ENCODE peak calls at places on chromosomes 12 and 14, in four cellular contexts. M is A549, J is ovary, Y is neural progenitor cell. P is an unnamed sample.

GRCh38 chr12:106893451-106893850 is 62.3 kb upstream of the TMEM263 start:
- DNase-seq in J (no peak), M (no peak), Y (no peak), P (no peak)

GRCh38 chr12:120342156-120342555 is 14.6 kb upstream of the PLA2G1B start:
- DNase-seq in J (no peak), M (no peak), Y (no peak), P (no peak)

GRCh38 chr12:50979369-50980052 is 27.2 kb downstream of the HIGD1C start:
- DNase-seq in Y (no peak), J (no peak), M (no peak), P (no peak)

GRCh38 chr12:18262514-18262913 is 1.2 kb downstream of the PIK3C2G start:
- DNase-seq in Y (no peak), J (no peak), M (no peak), P (no peak)

GRCh38 chr14:21136024-21136423 is 19.8 kb downstream of the OR5AU1 start:
- DNase-seq in Y (peak; percentile 6), M (peak; percentile 50), J (no peak), P (peak; percentile 62)

GRCh38 chr12:100128509-100128908 is 14.2 kb downstream of the BLTP3B start:
- DNase-seq in Y (peak; percentile 55), M (peak; percentile 33), J (no peak), P (peak; percentile 93)

GRCh38 chr12:59030415-59030814 is 110.1 kb upstream of the LRIG3 start:
- DNase-seq in M (no peak), Y (no peak), J (no peak), P (no peak)

GRCh38 chr12:1591029-1591428 is 3.4 kb downstream of the FBXL14 start:
- DNase-seq in J (no peak), M (peak; percentile 67), Y (peak; percentile 55), P (no peak)

GRCh38 chr14:91829511-91829910 is 37.8 kb downstream of the TC2N start:
- DNase-seq in M (no peak), J (no peak), Y (no peak), P (no peak)

GRCh38 chr12:20969766-20970165 is 159.3 kb downstream of the SLCO1B3 start:
- DNase-seq in Y (no peak), J (no peak), M (no peak), P (no peak)

GRCh38 chr12:58850826-58851225 is 69.5 kb downstream of the LRIG3 start:
- DNase-seq in Y (no peak), J (no peak), M (no peak), P (no peak)

GRCh38 chr14:69896080-69896479 is 16.9 kb downstream of the SMOC1 start:
- DNase-seq in Y (no peak), J (no peak), M (no peak), P (no peak)

GRCh38 chr14:37122288-37122687 is 50.1 kb downstream of the SLC25A21 start:
- DNase-seq in M (peak; percentile 7), Y (no peak), J (no peak), P (peak; percentile 6)

GRCh38 chr12:128801879-128802391 is 21.8 kb downstream of the SLC15A4 start:
- DNase-seq in J (no peak), Y (no peak), M (no peak), P (no peak)

GRCh38 chr12:31393004-31393550 is 67.1 kb upstream of the SINHCAF start:
- DNase-seq in J (no peak), M (no peak), Y (no peak), P (no peak)

GRCh38 chr12:132140501-132140900 is 3.6 kb downstream of the DDX51 start:
- DNase-seq in M (no peak), J (peak; percentile 18), Y (no peak), P (no peak)

GRCh38 chr12:101713059-101713682 is 15.7 kb downstream of the CHPT1 start:
- DNase-seq in J (peak; percentile 25), Y (peak; percentile 4), M (no peak), P (no peak)

GRCh38 chr14:36553650-36554260 is 28.7 kb downstream of the NKX2-8 start:
- DNase-seq in M (peak; percentile 29), Y (peak; percentile 66), J (no peak), P (peak; percentile 70)

GRCh38 chr14:50335389-50335788 is 23.3 kb downstream of the DMAC2L start:
- DNase-seq in M (no peak), J (peak; percentile 46), Y (peak; percentile 89), P (peak; percentile 85)

GRCh38 chr12:6180300-6181051 is 19.7 kb upstream of the CD9 start:
- DNase-seq in J (peak; percentile 80), M (no peak), Y (no peak), P (no peak)

GRCh38 chr12:110889361-110889760 is 31.0 kb downstream of the MYL2 start:
- DNase-seq in Y (no peak), M (no peak), J (no peak), P (no peak)

GRCh38 chr12:1797991-1798733 is 22.2 kb upstream of the LRTM2 start:
- DNase-seq in J (peak; percentile 32), Y (no peak), M (no peak), P (no peak)

GRCh38 chr12:56838602-56839488 is 75.7 kb downstream of the HSD17B6 start:
- DNase-seq in J (no peak), Y (no peak), M (no peak), P (no peak)

GRCh38 chr12:109696485-109697269 is 16.9 kb upstream of the FAM222A start:
- DNase-seq in J (no peak), Y (no peak), M (no peak), P (no peak)

GRCh38 chr14:53880761-53881160 is 75.9 kb downstream of the BMP4 start:
- DNase-seq in M (no peak), Y (no peak), J (no peak), P (no peak)

GRCh38 chr14:100263141-100263540 is 24.2 kb downstream of the YY1 start:
- DNase-seq in J (no peak), Y (no peak), M (no peak), P (no peak)

GRCh38 chr12:50603817-50604639 is 99.2 kb downstream of the DIP2B start:
- DNase-seq in J (peak; percentile 64), Y (no peak), M (no peak), P (no peak)

GRCh38 chr12:34236073-34236472 is 213.8 kb downstream of the ALG10 start:
- DNase-seq in J (no peak), M (no peak), Y (no peak), P (no peak)

GRCh38 chr12:120592121-120593049 is 11.2 kb upstream of the POP5 start:
- DNase-seq in J (no peak), Y (no peak), M (no peak), P (no peak)

GRCh38 chr14:101889898-101890297 is 74.5 kb upstream of the DYNC1H1 start:
- DNase-seq in Y (no peak), J (no peak), M (no peak), P (no peak)

GRCh38 chr12:122089080-122089479 is 10.5 kb downstream of the MLXIP start:
- DNase-seq in J (no peak), Y (no peak), M (no peak), P (no peak)

GRCh38 chr14:104694991-104695659 is 5.7 kb downstream of the INF2 start:
- DNase-seq in Y (no peak), J (no peak), M (no peak), P (peak; percentile 41)

GRCh38 chr12:54138219-54138618 is 50.6 kb downstream of the SMUG1 start:
- DNase-seq in J (no peak), M (no peak), Y (no peak), P (no peak)
- H3K4me1 ChIP-seq in J (peaks cover 6% of the 10 kb centered on the region), M (no peaks in the 10 kb centered on the region), Y (peaks cover 52% of the 10 kb centered on the region), P (peaks cover 4% of the 10 kb centered on the region)

GRCh38 chr14:96959992-96960391 is 162.8 kb downstream of the VRK1 start:
- DNase-seq in J (no peak), Y (no peak), M (no peak), P (no peak)

GRCh38 chr14:96958057-96958456 is 160.9 kb downstream of the VRK1 start:
- DNase-seq in J (no peak), Y (no peak), M (no peak), P (no peak)

GRCh38 chr14:96960598-96961116 is 163.5 kb downstream of the VRK1 start:
- DNase-seq in M (no peak), J (no peak), Y (no peak), P (no peak)

GRCh38 chr14:96962337-96962736 is 165.2 kb downstream of the VRK1 start:
- DNase-seq in Y (no peak), J (no peak), M (no peak), P (no peak)

DNA sequence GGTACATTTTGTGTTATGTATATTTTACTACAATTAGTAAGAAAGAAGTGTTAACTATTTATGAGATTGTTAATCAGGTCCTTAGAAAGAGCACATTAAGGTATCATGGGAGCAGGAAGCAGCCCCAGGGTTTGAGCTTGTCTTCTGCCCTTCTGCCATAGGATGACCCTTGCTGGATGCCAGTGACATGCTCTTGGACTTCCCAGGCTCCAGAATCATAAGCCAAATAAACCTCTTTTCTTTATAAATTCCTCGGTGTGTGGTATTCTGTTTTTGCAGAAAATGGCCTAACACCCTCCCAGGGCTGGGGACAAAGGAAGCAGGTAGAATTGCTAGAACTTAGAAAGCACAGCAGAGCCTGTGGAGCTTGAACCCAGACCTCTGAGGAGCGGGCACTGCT is 164.7 kb downstream of the VRK1 start:
- DNase-seq in M (no peak), Y (no peak), J (no peak), P (no peak)
- TF ChIP-seq CTCF in M (no peak), Y (no peak), J (no peak), P (no peak)

GRCh38 chr12:29148958-29149690 is at the start of gene FAR2:
- DNase-seq in Y (peak; percentile 66), J (no peak), M (peak; percentile 16), P (peak; percentile 61)
- H3K4me1 ChIP-seq in Y (peaks cover 31% of the 10 kb centered on the region), J (peaks cover 3% of the 10 kb centered on the region), M (peaks cover 6% of the 10 kb centered on the region), P (peaks cover 28% of the 10 kb centered on the region)

GRCh38 chr12:52975820-52976573 is 27.1 kb downstream of the KRT18 start:
- DNase-seq in Y (peak; percentile 50), J (no peak), M (no peak), P (peak; percentile 74)
- TF ChIP-seq CTCF in Y (peak; percentile 39), J (no peak), M (peak; percentile 88), P (peak; percentile 62)

GRCh38 chr14:70976591-70976990 is 69.3 kb downstream of the PCNX1 start:
- DNase-seq in Y (no peak), M (no peak), J (no peak), P (no peak)
- H3K4me1 ChIP-seq in Y (peaks cover 9% of the 10 kb centered on the region), M (no peaks in the 10 kb centered on the region), J (no peaks in the 10 kb centered on the region), P (peaks cover 19% of the 10 kb centered on the region)

GRCh38 chr14:82502043-82502442 is 968.4 kb upstream of the SEL1L start:
- DNase-seq in Y (no peak), M (no peak), J (no peak), P (no peak)
- TF ChIP-seq CTCF in Y (no peak), M (no peak), J (no peak), P (no peak)

GRCh38 chr12:124501080-124501642 is 66.3 kb downstream of the NCOR2 start:
- DNase-seq in Y (peak; percentile 52), J (no peak), M (no peak), P (no peak)

GRCh38 chr12:124498870-124499753 is 68.3 kb downstream of the NCOR2 start:
- DNase-seq in J (no peak), M (no peak), Y (no peak), P (peak; percentile 41)

GRCh38 chr12:124499873-124500231 is 67.6 kb downstream of the NCOR2 start:
- DNase-seq in Y (no peak), M (no peak), J (no peak), P (no peak)

GRCh38 chr12:124501827-124502226 is 65.6 kb downstream of the NCOR2 start:
- DNase-seq in J (no peak), Y (no peak), M (no peak), P (no peak)

GRCh38 chr12:124500232-124501079 is 67.0 kb downstream of the NCOR2 start:
- DNase-seq in M (no peak), J (no peak), Y (peak; percentile 76), P (no peak)
- H3K4me1 ChIP-seq in M (peaks cover 23% of the 10 kb centered on the region), J (peaks cover 43% of the 10 kb centered on the region), Y (peaks cover 37% of the 10 kb centered on the region), P (peaks cover 68% of the 10 kb centered on the region)

GRCh38 chr14:88929656-88930436 is 105.4 kb downstream of the TTC8 start:
- DNase-seq in J (no peak), M (no peak), Y (no peak), P (peak; percentile 5)
- TF ChIP-seq CTCF in J (no peak), M (no peak), Y (peak; percentile 15), P (peak; percentile 18)